ENCODE peak calls at places on chromosomes 7 and 10, in eight cellular contexts. One of them, this sample, is unnamed.

GRCh38 chr10:82211331-82211730 is 336.3 kb downstream of the NRG3 start:
- DNase-seq in RWPE1: no peak
- DNase-seq in left lung: no peak
- DNase-seq in heart left ventricle: no peak
- DNase-seq in body of pancreas: no peak
- DNase-seq in left ventricle myocardium inferior: no peak
- DNase-seq in Calu3: no peak
- DNase-seq in thoracic aorta: no peak
- DNase-seq in this sample: no peak

GRCh38 chr10:10665750-10666149 is 351.9 kb upstream of the CELF2 start:
- DNase-seq in heart left ventricle: no peak
- DNase-seq in left ventricle myocardium inferior: no peak
- DNase-seq in thoracic aorta: no peak
- DNase-seq in left lung: no peak
- DNase-seq in Calu3: no peak
- DNase-seq in RWPE1: no peak
- DNase-seq in body of pancreas: peak
- DNase-seq in this sample: no peak

GRCh38 chr10:29804025-29804852 is 169.5 kb upstream of the SVIL start:
- DNase-seq in RWPE1: peak
- DNase-seq in left lung: peak
- DNase-seq in left ventricle myocardium inferior: no peak
- DNase-seq in thoracic aorta: peak
- DNase-seq in heart left ventricle: peak
- DNase-seq in Calu3: peak
- DNase-seq in body of pancreas: peak
- DNase-seq in this sample: no peak

GRCh38 chr10:100562806-100563293 is 27.1 kb downstream of the HIF1AN start:
- DNase-seq in left lung: peak
- DNase-seq in left ventricle myocardium inferior: no peak
- DNase-seq in body of pancreas: peak
- DNase-seq in thoracic aorta: no peak
- DNase-seq in Calu3: peak
- DNase-seq in RWPE1: peak
- DNase-seq in heart left ventricle: no peak
- DNase-seq in this sample: peak

GRCh38 chr10:86048973-86049372 is 317.6 kb downstream of the GRID1 start:
- DNase-seq in left ventricle myocardium inferior: no peak
- DNase-seq in heart left ventricle: no peak
- DNase-seq in RWPE1: no peak
- DNase-seq in body of pancreas: no peak
- DNase-seq in thoracic aorta: no peak
- DNase-seq in Calu3: no peak
- DNase-seq in left lung: no peak
- DNase-seq in this sample: no peak

GRCh38 chr10:75407296-75407715 is 5.7 kb upstream of the ZNF503 start:
- DNase-seq in Calu3: no peak
- DNase-seq in left lung: no peak
- DNase-seq in left ventricle myocardium inferior: no peak
- DNase-seq in RWPE1: no peak
- DNase-seq in heart left ventricle: peak
- DNase-seq in body of pancreas: peak
- DNase-seq in thoracic aorta: no peak
- DNase-seq in this sample: peak

GRCh38 chr7:35353481-35353880 is 99.6 kb upstream of the TBX20 start:
- DNase-seq in heart left ventricle: no peak
- DNase-seq in thoracic aorta: no peak
- DNase-seq in left ventricle myocardium inferior: no peak
- DNase-seq in left lung: no peak
- DNase-seq in Calu3: no peak
- DNase-seq in body of pancreas: no peak
- DNase-seq in RWPE1: no peak
- DNase-seq in this sample: no peak

GRCh38 chr7:3544202-3544601 is 243.2 kb downstream of the SDK1 start:
- DNase-seq in left lung: no peak
- DNase-seq in Calu3: no peak
- DNase-seq in RWPE1: no peak
- DNase-seq in thoracic aorta: no peak
- DNase-seq in heart left ventricle: no peak
- DNase-seq in body of pancreas: no peak
- DNase-seq in left ventricle myocardium inferior: no peak
- DNase-seq in this sample: peak

GRCh38 chr7:151017953-151018420 is 6.3 kb downstream of the ATG9B start:
- DNase-seq in heart left ventricle: peak
- DNase-seq in left lung: peak
- DNase-seq in body of pancreas: peak
- DNase-seq in thoracic aorta: no peak
- DNase-seq in left ventricle myocardium inferior: peak
- DNase-seq in RWPE1: peak
- DNase-seq in Calu3: peak
- DNase-seq in this sample: peak

GRCh38 chr7:24880886-24881285 is 99.1 kb downstream of the OSBPL3 start:
- DNase-seq in left lung: no peak
- DNase-seq in heart left ventricle: no peak
- DNase-seq in Calu3: no peak
- DNase-seq in body of pancreas: no peak
- DNase-seq in RWPE1: no peak
- DNase-seq in thoracic aorta: no peak
- DNase-seq in left ventricle myocardium inferior: no peak
- DNase-seq in this sample: no peak

GRCh38 chr7:24883632-24884013 is 96.4 kb downstream of the OSBPL3 start:
- DNase-seq in RWPE1: no peak
- DNase-seq in body of pancreas: no peak
- DNase-seq in thoracic aorta: no peak
- DNase-seq in left lung: no peak
- DNase-seq in heart left ventricle: no peak
- DNase-seq in left ventricle myocardium inferior: no peak
- DNase-seq in Calu3: no peak
- DNase-seq in this sample: no peak

GRCh38 chr7:24879281-24879680 is 100.7 kb downstream of the OSBPL3 start:
- DNase-seq in left ventricle myocardium inferior: no peak
- DNase-seq in body of pancreas: peak
- DNase-seq in thoracic aorta: no peak
- DNase-seq in left lung: no peak
- DNase-seq in heart left ventricle: no peak
- DNase-seq in RWPE1: no peak
- DNase-seq in Calu3: no peak
- DNase-seq in this sample: no peak

GRCh38 chr7:24882989-24883631 is 96.9 kb downstream of the OSBPL3 start:
- DNase-seq in Calu3: no peak
- DNase-seq in thoracic aorta: no peak
- DNase-seq in heart left ventricle: peak
- DNase-seq in left lung: no peak
- DNase-seq in left ventricle myocardium inferior: peak
- DNase-seq in RWPE1: peak
- DNase-seq in body of pancreas: peak
- DNase-seq in this sample: no peak

DNA sequence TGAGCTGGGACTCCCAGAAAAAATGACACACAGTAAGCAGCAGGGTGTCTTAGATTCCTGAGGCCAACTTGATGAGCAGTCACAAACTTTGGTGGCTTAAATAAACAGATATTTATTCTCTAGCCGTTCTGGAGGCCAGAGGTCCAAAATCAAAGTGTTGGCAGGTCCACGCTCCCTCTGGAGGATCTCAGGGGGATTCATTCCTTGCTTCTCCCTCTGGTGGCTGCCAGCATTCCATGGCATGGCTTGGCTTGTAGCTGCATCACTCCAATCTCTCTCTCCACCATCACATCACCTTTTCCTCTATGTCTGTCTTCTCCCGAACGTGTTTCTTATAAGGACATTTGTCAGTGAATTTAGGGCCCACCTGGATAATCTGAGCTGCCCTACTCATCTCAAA is 98.4 kb downstream of the OSBPL3 start:
- DNase-seq in left lung: no peak
- DNase-seq in RWPE1: no peak
- DNase-seq in body of pancreas: no peak
- DNase-seq in left ventricle myocardium inferior: no peak
- DNase-seq in thoracic aorta: no peak
- DNase-seq in Calu3: peak
- DNase-seq in heart left ventricle: no peak
- DNase-seq in this sample: peak
- TF ChIP-seq CTCF in left lung: no peak
- TF ChIP-seq CTCF in RWPE1: no peak
- TF ChIP-seq CTCF in body of pancreas: no peak
- TF ChIP-seq CTCF in left ventricle myocardium inferior: no peak
- TF ChIP-seq CTCF in thoracic aorta: no peak
- TF ChIP-seq CTCF in Calu3: no peak
- TF ChIP-seq CTCF in heart left ventricle: no peak
- TF ChIP-seq CTCF in this sample: no peak

GRCh38 chr10:70130878-70131559 is 1.6 kb downstream of the AIFM2 start:
- DNase-seq in left lung: no peak
- DNase-seq in heart left ventricle: no peak
- DNase-seq in RWPE1: no peak
- DNase-seq in Calu3: no peak
- DNase-seq in thoracic aorta: no peak
- DNase-seq in left ventricle myocardium inferior: no peak
- DNase-seq in body of pancreas: no peak
- DNase-seq in this sample: no peak

GRCh38 chr10:70135684-70136083 is 3.1 kb upstream of the AIFM2 start:
- DNase-seq in Calu3: no peak
- DNase-seq in heart left ventricle: no peak
- DNase-seq in body of pancreas: peak
- DNase-seq in left ventricle myocardium inferior: no peak
- DNase-seq in left lung: no peak
- DNase-seq in thoracic aorta: no peak
- DNase-seq in RWPE1: no peak
- DNase-seq in this sample: no peak

GRCh38 chr10:70131560-70131937 is 1.1 kb downstream of the AIFM2 start:
- DNase-seq in body of pancreas: no peak
- DNase-seq in Calu3: no peak
- DNase-seq in left lung: no peak
- DNase-seq in heart left ventricle: no peak
- DNase-seq in RWPE1: no peak
- DNase-seq in left ventricle myocardium inferior: no peak
- DNase-seq in thoracic aorta: no peak
- DNase-seq in this sample: no peak

GRCh38 chr10:70135046-70135445 is 2.4 kb upstream of the AIFM2 start:
- DNase-seq in left lung: no peak
- DNase-seq in thoracic aorta: no peak
- DNase-seq in left ventricle myocardium inferior: no peak
- DNase-seq in RWPE1: no peak
- DNase-seq in Calu3: no peak
- DNase-seq in heart left ventricle: no peak
- DNase-seq in body of pancreas: no peak
- DNase-seq in this sample: no peak

GRCh38 chr10:70132098-70133029 is at the start of gene AIFM2:
- DNase-seq in left ventricle myocardium inferior: peak
- DNase-seq in left lung: peak
- DNase-seq in heart left ventricle: peak
- DNase-seq in thoracic aorta: no peak
- DNase-seq in RWPE1: peak
- DNase-seq in body of pancreas: peak
- DNase-seq in Calu3: peak
- DNase-seq in this sample: peak
- TF ChIP-seq CTCF in left ventricle myocardium inferior: no peak
- TF ChIP-seq CTCF in left lung: no peak
- TF ChIP-seq CTCF in heart left ventricle: no peak
- TF ChIP-seq CTCF in thoracic aorta: peak
- TF ChIP-seq CTCF in RWPE1: no peak
- TF ChIP-seq CTCF in body of pancreas: no peak
- TF ChIP-seq CTCF in Calu3: no peak
- TF ChIP-seq CTCF in this sample: no peak

DNA sequence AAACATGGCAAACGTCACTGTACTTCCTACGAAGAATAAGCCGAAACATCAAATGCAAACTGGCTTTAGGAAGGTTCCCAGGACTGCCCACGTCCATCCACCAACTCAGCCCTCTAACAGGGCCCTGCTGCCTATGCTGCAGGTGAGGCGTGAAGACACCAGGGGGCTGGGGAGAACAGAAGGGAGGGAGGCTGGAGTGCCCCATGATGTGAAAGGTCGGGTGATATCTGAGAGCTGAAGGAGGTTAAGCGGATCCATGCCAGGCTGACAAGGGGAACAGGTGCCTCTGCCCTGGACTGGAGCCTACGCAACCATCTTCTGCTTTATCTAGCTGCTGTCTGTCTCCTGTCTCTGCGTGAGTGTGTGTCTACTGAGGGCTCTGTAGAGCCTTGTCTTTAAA is 40.2 kb upstream of the ATP6V0A4 start:
- DNase-seq in body of pancreas: no peak
- DNase-seq in thoracic aorta: no peak
- DNase-seq in left lung: no peak
- DNase-seq in Calu3: no peak
- DNase-seq in heart left ventricle: no peak
- DNase-seq in RWPE1: no peak
- DNase-seq in left ventricle myocardium inferior: no peak
- DNase-seq in this sample: no peak
- TF ChIP-seq CTCF in body of pancreas: no peak
- TF ChIP-seq CTCF in thoracic aorta: no peak
- TF ChIP-seq CTCF in left lung: no peak
- TF ChIP-seq CTCF in Calu3: no peak
- TF ChIP-seq CTCF in heart left ventricle: no peak
- TF ChIP-seq CTCF in RWPE1: no peak
- TF ChIP-seq CTCF in left ventricle myocardium inferior: no peak
- TF ChIP-seq CTCF in this sample: no peak

DNA sequence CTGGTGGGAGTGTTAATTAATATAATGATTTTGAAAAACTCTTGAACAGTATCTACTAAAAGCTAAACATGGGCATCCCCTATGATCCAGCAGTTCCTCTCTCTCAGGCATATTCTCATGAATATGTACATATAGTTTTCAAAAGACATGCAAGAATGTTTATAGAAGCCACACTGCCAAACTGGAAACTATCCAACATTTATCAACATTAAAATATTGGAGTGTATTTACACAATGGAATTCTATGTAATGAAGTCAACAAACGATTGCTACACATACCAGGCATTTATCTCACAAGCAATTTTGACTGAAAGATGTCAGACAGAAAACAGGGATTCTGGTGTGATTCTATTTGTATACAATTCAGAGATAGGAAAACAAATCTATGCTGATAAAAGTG is 404.5 kb upstream of the ANKRD30A start:
- DNase-seq in body of pancreas: no peak
- DNase-seq in Calu3: no peak
- DNase-seq in left ventricle myocardium inferior: no peak
- DNase-seq in left lung: no peak
- DNase-seq in heart left ventricle: no peak
- DNase-seq in thoracic aorta: no peak
- DNase-seq in RWPE1: no peak
- DNase-seq in this sample: no peak
- TF ChIP-seq CTCF in body of pancreas: no peak
- TF ChIP-seq CTCF in Calu3: no peak
- TF ChIP-seq CTCF in left ventricle myocardium inferior: no peak
- TF ChIP-seq CTCF in left lung: no peak
- TF ChIP-seq CTCF in heart left ventricle: no peak
- TF ChIP-seq CTCF in thoracic aorta: no peak
- TF ChIP-seq CTCF in RWPE1: no peak
- TF ChIP-seq CTCF in this sample: no peak

This sample was measured in endothelial cell.